ENCODE peak calls at places on chromosomes 12 and 14, in four cellular contexts. K is GM12878, E is K562, O is H1. W is an unnamed sample.

GRCh38 chr14:35506927-35507326 is 27.0 kb upstream of the INSM2 start:
- DNase-seq in O (no peak), K (no peak), E (no peak), W (no peak)

GRCh38 chr12:107135177-107135576 is 41.8 kb upstream of the CRY1 start:
- DNase-seq in K (no peak), E (no peak), O (no peak), W (no peak)

GRCh38 chr14:58587271-58587670 is 50.5 kb upstream of the DACT1 start:
- DNase-seq in K (no peak), O (no peak), E (no peak), W (no peak)

GRCh38 chr12:6547566-6547965 is 8.3 kb downstream of the IFFO1 start:
- DNase-seq in O (no peak), K (no peak), E (no peak), W (no peak)

GRCh38 chr12:38113991-38114390 is 202.6 kb upstream of the ALG10B start:
- DNase-seq in E (no peak), O (no peak), K (no peak), W (no peak)

GRCh38 chr14:93019367-93019843 is 96.3 kb downstream of the ITPK1 start:
- DNase-seq in E (no peak), O (no peak), K (no peak), W (peak)

GRCh38 chr14:31510222-31510621 is 22.4 kb upstream of the GPR33 start:
- DNase-seq in O (no peak), K (no peak), E (peak), W (peak)

GRCh38 chr14:73861060-73861459 is 9.4 kb downstream of the PTGR2 start:
- DNase-seq in E (no peak), O (no peak), K (no peak), W (no peak)

GRCh38 chr14:51889851-51890250 is 29.4 kb downstream of the GNG2 start:
- DNase-seq in K (no peak), E (no peak), O (no peak), W (no peak)

GRCh38 chr14:44966601-44967336 is 4.8 kb downstream of the TOGARAM1 start:
- DNase-seq in K (no peak), E (no peak), O (no peak), W (no peak)

GRCh38 chr14:44970907-44971306 is 8.9 kb downstream of the TOGARAM1 start:
- DNase-seq in K (no peak), E (no peak), O (no peak), W (no peak)

DNA sequence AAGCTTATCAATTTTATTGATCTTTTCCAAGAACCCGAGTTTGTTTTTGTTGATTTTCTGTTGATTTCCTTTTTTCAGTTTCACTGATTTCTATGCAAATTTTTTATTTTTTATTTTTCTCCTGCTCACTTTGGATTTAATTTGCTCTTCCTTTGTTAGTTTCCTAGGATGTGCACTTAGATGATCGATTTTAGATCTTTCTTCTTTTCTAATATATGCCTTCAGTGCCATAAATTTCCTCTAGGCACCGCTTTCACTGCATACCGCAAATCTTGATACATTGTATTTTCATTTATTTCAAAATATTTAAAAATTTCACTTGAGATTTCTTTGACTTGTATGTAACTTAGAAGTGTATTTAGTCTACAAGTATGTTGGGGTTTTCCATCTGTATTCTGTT is 9.5 kb downstream of the TOGARAM1 start:
- DNase-seq in E (no peak), O (no peak), K (no peak), W (no peak)
- TF ChIP-seq GABPA in E (no peak), O (no peak), K (no peak), W (no peak)

GRCh38 chr14:103378042-103378854 is 7.0 kb upstream of the MARK3 start:
- DNase-seq in E (peak), K (no peak), O (no peak), W (peak)

GRCh38 chr14:103382375-103382774 is 2.8 kb upstream of the MARK3 start:
- DNase-seq in O (no peak), K (no peak), E (no peak), W (no peak)

GRCh38 chr14:103384450-103385152 is 614 bp upstream of the MARK3 start:
- DNase-seq in K (no peak), O (no peak), E (no peak), W (no peak)

GRCh38 chr14:103377522-103378041 is 7.6 kb upstream of the MARK3 start:
- DNase-seq in E (no peak), O (no peak), K (no peak), W (no peak)

DNA sequence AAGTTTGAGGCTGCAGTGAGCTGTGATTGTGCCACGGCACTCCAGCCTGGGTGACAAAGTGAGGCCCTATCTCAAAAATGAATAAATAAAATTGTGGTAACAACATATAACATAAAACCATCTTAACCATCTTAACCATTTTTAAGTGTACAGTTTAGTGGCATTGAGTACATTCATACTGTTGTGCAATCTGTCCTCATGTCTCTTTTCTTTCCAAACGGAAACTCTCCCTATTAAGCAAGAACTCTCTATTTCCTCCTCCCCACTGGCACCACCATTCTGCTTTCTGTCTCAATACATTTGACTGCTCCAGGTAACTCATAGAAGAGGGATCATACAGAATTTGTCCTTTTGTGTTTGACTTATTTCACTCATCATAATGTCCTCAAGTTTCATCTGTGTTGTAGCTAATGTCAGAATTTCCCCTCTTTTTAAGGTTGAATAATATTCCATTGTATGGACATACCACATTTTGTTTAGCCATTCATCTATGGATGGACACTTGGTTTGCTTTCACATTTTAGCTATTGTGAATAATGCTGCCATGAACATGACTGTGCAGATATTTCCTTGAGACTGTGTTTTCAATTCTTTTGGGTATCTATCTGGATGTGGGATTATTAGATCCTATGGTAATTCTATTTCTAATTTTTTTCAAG is 4.4 kb upstream of the MARK3 start:
- DNase-seq in K (no peak), O (no peak), E (no peak), W (no peak)
- TF ChIP-seq SP1 in K (no peak), O (no peak), E (no peak), W (no peak)

GRCh38 chr14:42510071-42510470 is 903.4 kb downstream of the LRFN5 start:
- DNase-seq in E (no peak), K (no peak), O (no peak), W (no peak)
- TF ChIP-seq MAX in E (no peak), K (no peak), O (no peak), W (no peak)

GRCh38 chr12:64265839-64266238 is 43.7 kb upstream of the KICS2 start:
- DNase-seq in K (no peak), O (no peak), E (no peak), W (no peak)
- TF ChIP-seq GABPA in K (no peak), O (no peak), E (no peak), W (no peak)

GRCh38 chr12:52202361-52203078 is 10.7 kb upstream of the KRT80 start:
- DNase-seq in E (no peak), O (no peak), K (no peak), W (no peak)

GRCh38 chr12:52201520-52201839 is 9.7 kb upstream of the KRT80 start:
- DNase-seq in E (no peak), O (no peak), K (no peak), W (no peak)

GRCh38 chr12:52204095-52204930 is 12.5 kb upstream of the KRT80 start:
- DNase-seq in O (no peak), E (no peak), K (no peak), W (no peak)

GRCh38 chr12:52204931-52205505 is 13.2 kb upstream of the KRT80 start:
- DNase-seq in O (no peak), K (no peak), E (no peak), W (no peak)

DNA sequence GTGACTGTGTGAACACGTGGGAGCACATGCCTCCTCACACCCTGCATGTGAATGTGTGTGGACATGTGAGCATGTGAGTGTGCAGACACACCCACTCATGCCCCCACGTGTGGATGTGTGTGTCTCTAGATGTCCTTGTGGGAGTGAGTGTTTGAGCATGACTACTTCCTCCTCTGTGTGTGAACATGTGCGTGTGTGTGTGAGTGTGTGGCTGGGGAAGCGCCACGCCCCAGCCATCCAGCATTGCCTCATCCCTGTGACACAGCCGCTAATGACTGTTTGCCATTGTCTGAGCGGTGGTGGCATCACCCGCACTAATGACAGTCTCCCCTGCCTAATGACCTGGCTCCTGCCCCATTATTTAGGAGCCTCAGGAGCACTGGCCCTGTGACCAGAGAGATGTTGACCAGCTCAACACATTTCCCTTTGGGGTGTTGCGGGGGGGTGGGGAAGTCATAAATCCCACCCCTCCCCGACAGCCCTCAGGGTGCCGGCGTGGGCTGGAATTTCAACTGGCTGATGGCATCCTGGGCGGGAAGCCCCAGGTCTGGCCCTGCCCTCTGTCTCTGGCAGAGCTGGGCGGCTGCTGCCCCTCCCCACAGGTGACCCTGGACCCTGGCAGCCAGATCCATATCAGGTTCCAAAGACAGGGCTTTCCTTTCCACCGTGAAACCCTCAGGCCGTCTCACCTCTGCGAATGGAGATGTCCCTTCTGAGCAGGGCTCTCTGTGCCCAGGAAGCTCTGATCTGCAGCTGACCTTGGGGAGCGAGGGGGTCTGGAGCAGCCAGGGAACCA is 11.5 kb upstream of the KRT80 start:
- DNase-seq in E (peak), K (no peak), O (no peak), W (peak)
- TF ChIP-seq SP1 in E (no peak), K (no peak), O (no peak), W (no peak)

GRCh38 chr12:32583535-32583934 is 95.6 kb upstream of the DNM1L start:
- DNase-seq in E (no peak), K (no peak), O (no peak), W (no peak)
- TF ChIP-seq MAX in E (no peak), K (no peak), O (no peak), W (no peak)

W was measured in HepG2.